ENCODE peak calls at places on chromosomes 16 and 17, in five cellular contexts. F, P, Y, N and B are unnamed samples.
A peak's percentile ranks its signal among the peaks of the same experiment; 100 is the strongest.

GRCh38 chr17:57724038-57724728 is 20.9 kb downstream of the CCDC182 start:
- DNase-seq in F (no peak), P (no peak), Y (no peak), N (no peak), B (no peak)

GRCh38 chr16:65070831-65071230 is 51.0 kb downstream of the CDH11 start:
- DNase-seq in F (peak; percentile 90), P (no peak), Y (peak; percentile 53), N (peak; percentile 95), B (peak; percentile 76)

GRCh38 chr17:79485991-79486390 is 124.9 kb downstream of the RBFOX3 start:
- DNase-seq in F (no peak), P (no peak), Y (no peak), N (no peak), B (no peak)

GRCh38 chr16:27224271-27224737 is 21.0 kb downstream of the KDM8 start:
- DNase-seq in F (no peak), P (no peak), Y (no peak), N (no peak), B (peak; percentile 58)

GRCh38 chr17:34009946-34010345 is 245.1 kb upstream of the CCL2 start:
- DNase-seq in F (no peak), P (no peak), Y (no peak), N (no peak), B (no peak)

GRCh38 chr16:5607169-5607568 is 509.6 kb upstream of the EEF2KMT start:
- DNase-seq in F (no peak), P (no peak), Y (no peak), N (no peak), B (no peak)

GRCh38 chr16:46961373-46962353 is 11.8 kb downstream of the DNAJA2 start:
- DNase-seq in F (no peak), P (no peak), Y (no peak), N (no peak), B (no peak)

GRCh38 chr16:84965428-84966149 is 45.7 kb downstream of the ZDHHC7 start:
- DNase-seq in F (no peak), P (no peak), Y (no peak), N (no peak), B (no peak)

GRCh38 chr16:56202036-56202435 is 10.7 kb downstream of the GNAO1 start:
- DNase-seq in F (no peak), P (no peak), Y (no peak), N (no peak), B (no peak)

GRCh38 chr17:75404739-75405364 is 626 bp downstream of the GRB2 start:
- DNase-seq in F (no peak), P (peak; percentile 30), Y (peak; percentile 63), N (peak; percentile 22), B (no peak)

GRCh38 chr16:81448154-81449131 is 3.8 kb downstream of the CMIP start:
- DNase-seq in F (no peak), P (no peak), Y (peak; percentile 92), N (no peak), B (no peak)

GRCh38 chr16:89187337-89188063 is 12.8 kb downstream of the SLC22A31 start:
- DNase-seq in F (no peak), P (peak; percentile 18), Y (no peak), N (no peak), B (peak; percentile 63)

GRCh38 chr17:17391575-17392370 is 85.0 kb upstream of the MED9 start:
- DNase-seq in F (no peak), P (peak; percentile 47), Y (no peak), N (no peak), B (no peak)

GRCh38 chr17:68302066-68302564 is 10.8 kb downstream of the ARSG start:
- DNase-seq in F (no peak), P (no peak), Y (no peak), N (peak; percentile 49), B (no peak)

GRCh38 chr16:239948-240277 is 5.3 kb downstream of the FAM234A start:
- DNase-seq in F (no peak), P (no peak), Y (no peak), N (peak; percentile 31), B (no peak)

GRCh38 chr17:55872374-55872773 is 121.5 kb downstream of the PCTP start:
- DNase-seq in F (no peak), P (no peak), Y (no peak), N (no peak), B (no peak)

GRCh38 chr17:77163521-77164280 is 22.9 kb downstream of the SEC14L1 start:
- DNase-seq in F (no peak), P (no peak), Y (no peak), N (no peak), B (no peak)

GRCh38 chr17:77163001-77163400 is 22.2 kb downstream of the SEC14L1 start:
- DNase-seq in F (no peak), P (no peak), Y (peak; percentile 56), N (peak; percentile 63), B (no peak)

GRCh38 chr17:77161953-77162352 is 21.2 kb downstream of the SEC14L1 start:
- DNase-seq in F (no peak), P (no peak), Y (no peak), N (no peak), B (no peak)

GRCh38 chr17:77160877-77161530 is 20.2 kb downstream of the SEC14L1 start:
- DNase-seq in F (no peak), P (no peak), Y (no peak), N (no peak), B (no peak)

DNA sequence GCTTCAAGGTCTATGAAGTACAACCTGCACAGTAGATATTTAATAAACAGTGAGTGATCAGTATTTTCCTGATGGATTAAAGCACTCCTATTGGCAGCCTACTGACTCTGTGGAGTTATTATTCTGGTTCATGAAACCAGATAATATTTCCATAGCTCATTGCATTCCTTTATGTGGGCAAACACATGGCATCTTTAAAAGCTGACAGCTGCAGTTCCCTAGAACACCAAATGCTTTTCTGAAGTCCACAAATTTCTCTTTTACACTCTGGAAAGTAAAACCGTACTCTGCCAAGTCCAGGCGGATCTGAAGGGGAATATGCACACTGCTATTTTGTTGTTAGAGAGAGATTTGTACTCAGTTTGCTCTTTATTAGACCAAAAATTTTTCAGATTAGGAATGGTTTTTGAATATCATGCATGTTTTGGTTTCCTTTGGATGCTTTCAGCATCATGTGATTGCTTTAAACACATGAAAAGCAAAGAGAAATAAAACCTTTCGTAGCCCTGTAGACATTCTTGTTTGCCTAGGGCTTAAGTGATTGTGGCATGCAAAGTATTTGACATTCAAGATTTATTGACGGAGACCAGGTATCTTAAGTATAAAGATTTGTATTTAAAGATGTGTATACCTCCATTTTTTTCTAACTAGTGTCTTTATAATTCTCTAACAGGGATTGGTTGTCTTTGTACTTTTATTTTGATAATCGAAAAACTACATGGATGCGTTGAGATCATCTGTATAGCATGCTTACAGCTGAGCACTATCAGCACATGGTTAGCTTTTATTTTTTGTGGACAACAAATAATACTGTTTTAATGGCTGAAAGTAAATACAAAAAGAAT is 19.5 kb downstream of the SEC14L1 start:
- DNase-seq in F (no peak), P (no peak), Y (no peak), N (peak; percentile 35), B (no peak)
- H3K4me3 ChIP-seq in F (no peak overlapping the region), P (no peak overlapping the region), Y (no peak overlapping the region), N (no peak overlapping the region), B (no peak overlapping the region)

GRCh38 chr17:27496501-27496943 is 40.3 kb downstream of the KSR1 start:
- DNase-seq in F (no peak), P (no peak), Y (no peak), N (no peak), B (no peak)
- H3K4me3 ChIP-seq in F (no peak overlapping the region), P (no peak overlapping the region), Y (no peak overlapping the region), N (no peak overlapping the region), B (no peak overlapping the region)

GRCh38 chr16:11794991-11795886 is 1.8 kb downstream of the ZC3H7A start:
- DNase-seq in F (no peak), P (no peak), Y (peak; percentile 26), N (peak; percentile 55), B (no peak)
- H3K4me3 ChIP-seq in F (peak overlapping the region; percentile 81), P (peak overlapping the region; percentile 94), Y (peak overlapping the region; percentile 64), N (peak overlapping the region; percentile 68), B (peak overlapping the region; percentile 90)

GRCh38 chr16:54285414-54286066 is 1.0 kb downstream of the IRX3 start:
- DNase-seq in F (no peak), P (no peak), Y (no peak), N (peak; percentile 49), B (peak; percentile 66)

GRCh38 chr16:54286067-54286329 is 589 bp downstream of the IRX3 start:
- DNase-seq in F (no peak), P (no peak), Y (no peak), N (no peak), B (no peak)

GRCh38 chr16:54284319-54284930 is 2.2 kb downstream of the IRX3 start:
- DNase-seq in F (no peak), P (no peak), Y (no peak), N (no peak), B (peak; percentile 55)

GRCh38 chr16:54283735-54284318 is 2.8 kb downstream of the IRX3 start:
- DNase-seq in F (no peak), P (no peak), Y (no peak), N (no peak), B (peak; percentile 60)

DNA sequence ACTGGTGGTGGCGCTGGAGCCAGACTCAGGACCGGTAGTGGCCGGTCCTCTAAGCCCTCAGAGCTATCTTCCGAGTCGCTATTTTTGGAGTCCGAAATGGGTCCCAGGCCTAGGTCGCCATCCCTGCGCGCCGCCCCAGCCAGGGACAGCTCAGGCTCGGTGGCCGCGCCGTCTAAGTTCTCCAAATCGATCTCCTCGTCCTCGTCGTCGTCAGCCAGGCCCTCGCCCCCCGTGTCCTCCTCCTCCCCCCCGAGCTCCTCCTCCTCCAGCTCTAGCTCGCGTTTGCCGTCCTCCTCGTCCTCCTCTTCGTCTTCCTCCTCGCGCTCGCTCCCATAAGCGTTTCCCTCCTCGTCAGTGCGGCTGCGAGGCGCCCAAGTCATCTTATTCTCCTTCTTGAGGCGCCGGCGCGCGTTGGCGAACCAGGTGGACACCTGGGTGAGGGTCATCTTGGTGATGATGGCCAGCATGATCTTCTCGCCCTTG is 1.6 kb downstream of the IRX3 start:
- DNase-seq in F (no peak), P (no peak), Y (no peak), N (peak; percentile 14), B (peak; percentile 63)
- H3K4me3 ChIP-seq in F (no peak overlapping the region), P (no peak overlapping the region), Y (no peak overlapping the region), N (peak overlapping the region; percentile 79), B (peak overlapping the region; percentile 88)